ENCODE peak calls at places on chromosomes 12 and 14, in ten cellular contexts. One of them, this sample, is unnamed.

GRCh38 chr14:67191768-67192290 is 2.6 kb downstream of the GARIN2 start:
- DNase-seq in GM23248: peak
- DNase-seq in memory B cell: no peak
- DNase-seq in SK-N-SH: no peak
- DNase-seq in substantia nigra: no peak
- DNase-seq in cardiac muscle cell: no peak
- DNase-seq in NCI-H1436: no peak
- DNase-seq in lower leg skin: no peak
- DNase-seq in activated naive CD8-positive, alpha-beta T cell treated with anti-CD3 and anti-CD28 coated beads for 36 hours: no peak
- DNase-seq in Right ventricle myocardium superior: no peak
- DNase-seq in this sample: no peak

GRCh38 chr12:108804361-108804949 is 52.9 kb downstream of the SSH1 start:
- DNase-seq in SK-N-SH: peak
- DNase-seq in cardiac muscle cell: peak
- DNase-seq in substantia nigra: no peak
- DNase-seq in Right ventricle myocardium superior: peak
- DNase-seq in NCI-H1436: no peak
- DNase-seq in lower leg skin: no peak
- DNase-seq in GM23248: peak
- DNase-seq in memory B cell: no peak
- DNase-seq in activated naive CD8-positive, alpha-beta T cell treated with anti-CD3 and anti-CD28 coated beads for 36 hours: no peak
- DNase-seq in this sample: no peak

GRCh38 chr14:89377544-89377943 is 39.5 kb downstream of the FOXN3 start:
- DNase-seq in memory B cell: no peak
- DNase-seq in GM23248: no peak
- DNase-seq in lower leg skin: no peak
- DNase-seq in Right ventricle myocardium superior: no peak
- DNase-seq in activated naive CD8-positive, alpha-beta T cell treated with anti-CD3 and anti-CD28 coated beads for 36 hours: no peak
- DNase-seq in NCI-H1436: no peak
- DNase-seq in SK-N-SH: no peak
- DNase-seq in cardiac muscle cell: no peak
- DNase-seq in substantia nigra: no peak
- DNase-seq in this sample: no peak

GRCh38 chr14:67987596-67987995 is 168.0 kb downstream of the RAD51B start:
- DNase-seq in SK-N-SH: no peak
- DNase-seq in lower leg skin: no peak
- DNase-seq in GM23248: peak
- DNase-seq in activated naive CD8-positive, alpha-beta T cell treated with anti-CD3 and anti-CD28 coated beads for 36 hours: no peak
- DNase-seq in Right ventricle myocardium superior: no peak
- DNase-seq in substantia nigra: no peak
- DNase-seq in cardiac muscle cell: peak
- DNase-seq in NCI-H1436: no peak
- DNase-seq in memory B cell: no peak
- DNase-seq in this sample: peak

GRCh38 chr12:106919910-106920544 is 35.7 kb upstream of the TMEM263 start:
- DNase-seq in NCI-H1436: peak
- DNase-seq in cardiac muscle cell: peak
- DNase-seq in GM23248: peak
- DNase-seq in substantia nigra: no peak
- DNase-seq in memory B cell: no peak
- DNase-seq in lower leg skin: no peak
- DNase-seq in activated naive CD8-positive, alpha-beta T cell treated with anti-CD3 and anti-CD28 coated beads for 36 hours: no peak
- DNase-seq in SK-N-SH: peak
- DNase-seq in Right ventricle myocardium superior: no peak
- DNase-seq in this sample: peak

GRCh38 chr14:88841741-88842140 is 17.3 kb downstream of the TTC8 start:
- DNase-seq in memory B cell: no peak
- DNase-seq in activated naive CD8-positive, alpha-beta T cell treated with anti-CD3 and anti-CD28 coated beads for 36 hours: no peak
- DNase-seq in NCI-H1436: no peak
- DNase-seq in SK-N-SH: no peak
- DNase-seq in cardiac muscle cell: no peak
- DNase-seq in substantia nigra: no peak
- DNase-seq in Right ventricle myocardium superior: no peak
- DNase-seq in GM23248: peak
- DNase-seq in lower leg skin: no peak
- DNase-seq in this sample: no peak

GRCh38 chr12:42166501-42166900 is 21.8 kb upstream of the GXYLT1 start:
- DNase-seq in substantia nigra: no peak
- DNase-seq in memory B cell: no peak
- DNase-seq in Right ventricle myocardium superior: no peak
- DNase-seq in lower leg skin: no peak
- DNase-seq in GM23248: peak
- DNase-seq in NCI-H1436: no peak
- DNase-seq in SK-N-SH: no peak
- DNase-seq in cardiac muscle cell: peak
- DNase-seq in activated naive CD8-positive, alpha-beta T cell treated with anti-CD3 and anti-CD28 coated beads for 36 hours: no peak
- DNase-seq in this sample: no peak

GRCh38 chr12:5780536-5780935 is 164.5 kb downstream of the ANO2 start:
- DNase-seq in SK-N-SH: no peak
- DNase-seq in GM23248: no peak
- DNase-seq in substantia nigra: no peak
- DNase-seq in memory B cell: no peak
- DNase-seq in cardiac muscle cell: no peak
- DNase-seq in Right ventricle myocardium superior: no peak
- DNase-seq in NCI-H1436: no peak
- DNase-seq in lower leg skin: peak
- DNase-seq in activated naive CD8-positive, alpha-beta T cell treated with anti-CD3 and anti-CD28 coated beads for 36 hours: no peak
- DNase-seq in this sample: no peak

GRCh38 chr14:38873923-38874612 is 229.0 kb downstream of the SEC23A start:
- DNase-seq in activated naive CD8-positive, alpha-beta T cell treated with anti-CD3 and anti-CD28 coated beads for 36 hours: no peak
- DNase-seq in SK-N-SH: no peak
- DNase-seq in lower leg skin: no peak
- DNase-seq in NCI-H1436: no peak
- DNase-seq in memory B cell: no peak
- DNase-seq in substantia nigra: no peak
- DNase-seq in cardiac muscle cell: no peak
- DNase-seq in Right ventricle myocardium superior: no peak
- DNase-seq in GM23248: no peak
- DNase-seq in this sample: no peak

GRCh38 chr14:65168840-65169239 is 66.5 kb upstream of the MAX start:
- DNase-seq in substantia nigra: no peak
- DNase-seq in NCI-H1436: no peak
- DNase-seq in lower leg skin: no peak
- DNase-seq in GM23248: peak
- DNase-seq in Right ventricle myocardium superior: no peak
- DNase-seq in SK-N-SH: no peak
- DNase-seq in activated naive CD8-positive, alpha-beta T cell treated with anti-CD3 and anti-CD28 coated beads for 36 hours: no peak
- DNase-seq in cardiac muscle cell: peak
- DNase-seq in memory B cell: no peak
- DNase-seq in this sample: no peak

GRCh38 chr12:52975204-52975603 is 26.3 kb downstream of the KRT18 start:
- DNase-seq in activated naive CD8-positive, alpha-beta T cell treated with anti-CD3 and anti-CD28 coated beads for 36 hours: no peak
- DNase-seq in cardiac muscle cell: peak
- DNase-seq in Right ventricle myocardium superior: no peak
- DNase-seq in GM23248: peak
- DNase-seq in SK-N-SH: no peak
- DNase-seq in substantia nigra: no peak
- DNase-seq in lower leg skin: no peak
- DNase-seq in memory B cell: no peak
- DNase-seq in NCI-H1436: no peak
- DNase-seq in this sample: no peak

GRCh38 chr14:29955087-29955486 is 27.4 kb upstream of the PRKD1 start:
- DNase-seq in GM23248: peak
- DNase-seq in NCI-H1436: no peak
- DNase-seq in substantia nigra: no peak
- DNase-seq in activated naive CD8-positive, alpha-beta T cell treated with anti-CD3 and anti-CD28 coated beads for 36 hours: no peak
- DNase-seq in lower leg skin: no peak
- DNase-seq in SK-N-SH: no peak
- DNase-seq in memory B cell: no peak
- DNase-seq in cardiac muscle cell: peak
- DNase-seq in Right ventricle myocardium superior: no peak
- DNase-seq in this sample: no peak

GRCh38 chr14:21136024-21136423 is 19.8 kb downstream of the OR5AU1 start:
- DNase-seq in memory B cell: no peak
- DNase-seq in activated naive CD8-positive, alpha-beta T cell treated with anti-CD3 and anti-CD28 coated beads for 36 hours: no peak
- DNase-seq in GM23248: peak
- DNase-seq in Right ventricle myocardium superior: no peak
- DNase-seq in SK-N-SH: peak
- DNase-seq in substantia nigra: no peak
- DNase-seq in lower leg skin: no peak
- DNase-seq in NCI-H1436: peak
- DNase-seq in cardiac muscle cell: peak
- DNase-seq in this sample: no peak

GRCh38 chr12:102171951-102172350 is 25.7 kb downstream of the PMCH start:
- DNase-seq in lower leg skin: no peak
- DNase-seq in activated naive CD8-positive, alpha-beta T cell treated with anti-CD3 and anti-CD28 coated beads for 36 hours: no peak
- DNase-seq in memory B cell: no peak
- DNase-seq in NCI-H1436: no peak
- DNase-seq in cardiac muscle cell: no peak
- DNase-seq in SK-N-SH: no peak
- DNase-seq in substantia nigra: no peak
- DNase-seq in GM23248: peak
- DNase-seq in Right ventricle myocardium superior: no peak
- DNase-seq in this sample: peak

GRCh38 chr14:55721353-55721752 is 141.3 kb downstream of the KTN1 start:
- DNase-seq in activated naive CD8-positive, alpha-beta T cell treated with anti-CD3 and anti-CD28 coated beads for 36 hours: no peak
- DNase-seq in NCI-H1436: no peak
- DNase-seq in substantia nigra: no peak
- DNase-seq in cardiac muscle cell: peak
- DNase-seq in memory B cell: no peak
- DNase-seq in SK-N-SH: no peak
- DNase-seq in GM23248: peak
- DNase-seq in lower leg skin: no peak
- DNase-seq in Right ventricle myocardium superior: no peak
- DNase-seq in this sample: no peak